ENCODE peak calls at places on chromosomes 5 and 9, in seven cellular contexts. One of them, this sample, is unnamed.

GRCh38 chr5:178208540-178209227 is 4.4 kb downstream of the HNRNPAB start:
- DNase-seq in small intestine: no peak
- DNase-seq in HTR-8/SVneo: no peak
- DNase-seq in OCI-LY7: peak; percentile 37
- DNase-seq in NCI-H460: no peak
- DNase-seq in cardiac muscle cell: no peak
- DNase-seq in GM12878: no peak
- DNase-seq in this sample: no peak

GRCh38 chr5:32098291-32098690 is 75.8 kb downstream of the GOLPH3 start:
- DNase-seq in small intestine: no peak
- DNase-seq in HTR-8/SVneo: no peak
- DNase-seq in OCI-LY7: no peak
- DNase-seq in NCI-H460: no peak
- DNase-seq in cardiac muscle cell: peak; percentile 48
- DNase-seq in GM12878: no peak
- DNase-seq in this sample: no peak

GRCh38 chr9:71614409-71614808 is 153.9 kb downstream of the CEMIP2 start:
- DNase-seq in small intestine: no peak
- DNase-seq in HTR-8/SVneo: no peak
- DNase-seq in OCI-LY7: no peak
- DNase-seq in NCI-H460: no peak
- DNase-seq in cardiac muscle cell: no peak
- DNase-seq in GM12878: no peak
- DNase-seq in this sample: no peak

GRCh38 chr5:111699976-111700375 is 57.0 kb downstream of the NREP start:
- DNase-seq in small intestine: peak; percentile 61
- DNase-seq in HTR-8/SVneo: no peak
- DNase-seq in OCI-LY7: no peak
- DNase-seq in NCI-H460: no peak
- DNase-seq in cardiac muscle cell: no peak
- DNase-seq in GM12878: no peak
- DNase-seq in this sample: no peak

GRCh38 chr5:143968071-143968878 is 156.3 kb downstream of the HMHB1 start:
- DNase-seq in small intestine: peak; percentile 14
- DNase-seq in HTR-8/SVneo: peak; percentile 40
- DNase-seq in OCI-LY7: peak; percentile 36
- DNase-seq in NCI-H460: peak; percentile 34
- DNase-seq in cardiac muscle cell: peak; percentile 58
- DNase-seq in GM12878: peak; percentile 34
- DNase-seq in this sample: peak; percentile 1

GRCh38 chr5:56148453-56148971 is 84.6 kb downstream of the ANKRD55 start:
- DNase-seq in small intestine: peak; percentile 35
- DNase-seq in HTR-8/SVneo: no peak
- DNase-seq in OCI-LY7: no peak
- DNase-seq in NCI-H460: no peak
- DNase-seq in cardiac muscle cell: no peak
- DNase-seq in GM12878: peak; percentile 96
- DNase-seq in this sample: peak; percentile 59

GRCh38 chr5:172361566-172362238 is 78.1 kb upstream of the UBTD2 start:
- DNase-seq in small intestine: no peak
- DNase-seq in HTR-8/SVneo: no peak
- DNase-seq in OCI-LY7: no peak
- DNase-seq in NCI-H460: peak; percentile 87
- DNase-seq in cardiac muscle cell: peak; percentile 94
- DNase-seq in GM12878: peak; percentile 55
- DNase-seq in this sample: peak; percentile 71

GRCh38 chr9:94865599-94866456 is 139.3 kb downstream of the AOPEP start:
- DNase-seq in small intestine: no peak
- DNase-seq in HTR-8/SVneo: no peak
- DNase-seq in OCI-LY7: no peak
- DNase-seq in NCI-H460: peak; percentile 39
- DNase-seq in cardiac muscle cell: no peak
- DNase-seq in GM12878: no peak
- DNase-seq in this sample: no peak

GRCh38 chr9:117800389-117800788 is 96.2 kb downstream of the TLR4 start:
- DNase-seq in small intestine: no peak
- DNase-seq in HTR-8/SVneo: no peak
- DNase-seq in OCI-LY7: no peak
- DNase-seq in NCI-H460: no peak
- DNase-seq in cardiac muscle cell: no peak
- DNase-seq in GM12878: no peak
- DNase-seq in this sample: no peak

GRCh38 chr5:160262151-160262550 is 32.8 kb downstream of the FABP6 start:
- DNase-seq in small intestine: peak; percentile 57
- DNase-seq in HTR-8/SVneo: no peak
- DNase-seq in OCI-LY7: no peak
- DNase-seq in NCI-H460: no peak
- DNase-seq in cardiac muscle cell: no peak
- DNase-seq in GM12878: no peak
- DNase-seq in this sample: no peak

GRCh38 chr9:101130089-101130488 is 101.6 kb downstream of the PLPPR1 start:
- DNase-seq in small intestine: no peak
- DNase-seq in HTR-8/SVneo: no peak
- DNase-seq in OCI-LY7: no peak
- DNase-seq in NCI-H460: no peak
- DNase-seq in cardiac muscle cell: no peak
- DNase-seq in GM12878: no peak
- DNase-seq in this sample: no peak

GRCh38 chr5:177382423-177383029 is 1.7 kb upstream of the SLC34A1 start:
- DNase-seq in small intestine: no peak
- DNase-seq in HTR-8/SVneo: no peak
- DNase-seq in OCI-LY7: peak; percentile 54
- DNase-seq in NCI-H460: no peak
- DNase-seq in cardiac muscle cell: peak; percentile 51
- DNase-seq in GM12878: no peak
- DNase-seq in this sample: peak; percentile 27

GRCh38 chr5:154236459-154237375 is 46.2 kb downstream of the GALNT10 start:
- DNase-seq in small intestine: no peak
- DNase-seq in HTR-8/SVneo: no peak
- DNase-seq in OCI-LY7: no peak
- DNase-seq in NCI-H460: no peak
- DNase-seq in cardiac muscle cell: no peak
- DNase-seq in GM12878: no peak
- DNase-seq in this sample: peak; percentile 18

GRCh38 chr9:111743275-111743674 is 51.5 kb downstream of the SHOC1 start:
- DNase-seq in small intestine: no peak
- DNase-seq in HTR-8/SVneo: peak; percentile 31
- DNase-seq in OCI-LY7: no peak
- DNase-seq in NCI-H460: peak; percentile 93
- DNase-seq in cardiac muscle cell: peak; percentile 72
- DNase-seq in GM12878: no peak
- DNase-seq in this sample: peak; percentile 51

GRCh38 chr5:1268666-1269065 is 26.2 kb downstream of the TERT start:
- DNase-seq in small intestine: no peak
- DNase-seq in HTR-8/SVneo: no peak
- DNase-seq in OCI-LY7: no peak
- DNase-seq in NCI-H460: no peak
- DNase-seq in cardiac muscle cell: no peak
- DNase-seq in GM12878: no peak
- DNase-seq in this sample: peak; percentile 56

GRCh38 chr5:136197462-136198142 is 4.6 kb upstream of the SMIM32 start:
- DNase-seq in small intestine: no peak
- DNase-seq in HTR-8/SVneo: no peak
- DNase-seq in OCI-LY7: no peak
- DNase-seq in NCI-H460: no peak
- DNase-seq in cardiac muscle cell: no peak
- DNase-seq in GM12878: no peak
- DNase-seq in this sample: no peak

GRCh38 chr9:135536166-135536565 is 9.8 kb upstream of the OBP2A start:
- DNase-seq in small intestine: no peak
- DNase-seq in HTR-8/SVneo: no peak
- DNase-seq in OCI-LY7: no peak
- DNase-seq in NCI-H460: no peak
- DNase-seq in cardiac muscle cell: peak; percentile 85
- DNase-seq in GM12878: no peak
- DNase-seq in this sample: no peak

GRCh38 chr5:68465133-68465532 is 249.6 kb downstream of the PIK3R1 start:
- DNase-seq in small intestine: no peak
- DNase-seq in HTR-8/SVneo: no peak
- DNase-seq in OCI-LY7: no peak
- DNase-seq in NCI-H460: no peak
- DNase-seq in cardiac muscle cell: no peak
- DNase-seq in GM12878: no peak
- DNase-seq in this sample: peak; percentile 62

GRCh38 chr5:30539004-30539634 is 654.4 kb upstream of the CDH6 start:
- DNase-seq in small intestine: no peak
- DNase-seq in HTR-8/SVneo: no peak
- DNase-seq in OCI-LY7: no peak
- DNase-seq in NCI-H460: no peak
- DNase-seq in cardiac muscle cell: peak; percentile 13
- DNase-seq in GM12878: no peak
- DNase-seq in this sample: no peak